ENCODE peak calls at places on chromosome 2, in six cellular contexts. G is K562, Q is spleen, J is H1, O is SK-N-MC, T is breast epithelium. M is an unnamed sample.

GRCh38 chr2:25809646-25810045 is 68.6 kb downstream of the ASXL2 start:
- DNase-seq in G (no peak), Q (no peak), J (no peak), O (no peak), T (no peak), M (no peak)

GRCh38 chr2:150528861-150529801 is 41.7 kb upstream of the RND3 start:
- DNase-seq in G (no peak), Q (no peak), J (no peak), O (peak; percentile 44), T (no peak), M (no peak)

GRCh38 chr2:71608441-71608840 is 155.1 kb downstream of the DYSF start:
- DNase-seq in G (no peak), Q (peak; percentile 34), J (no peak), O (no peak), T (peak; percentile 13), M (no peak)

GRCh38 chr2:88170472-88170892 is 336 bp downstream of the THNSL2 start:
- DNase-seq in G (no peak), Q (peak; percentile 77), J (no peak), O (no peak), T (no peak), M (peak; percentile 91)

GRCh38 chr2:167275066-167275465 is 386.8 kb downstream of the XIRP2 start:
- DNase-seq in G (no peak), Q (no peak), J (peak; percentile 67), O (no peak), T (no peak), M (no peak)

GRCh38 chr2:232588680-232589585 is 38.4 kb downstream of the EIF4E2 start:
- DNase-seq in G (no peak), Q (no peak), J (no peak), O (no peak), T (peak; percentile 67), M (no peak)

GRCh38 chr2:237790353-237790752 is 8.2 kb upstream of the RBM44 start:
- DNase-seq in G (no peak), Q (no peak), J (no peak), O (no peak), T (no peak), M (peak; percentile 50)

GRCh38 chr2:142865924-142866323 is 11.5 kb upstream of the KYNU start:
- DNase-seq in G (no peak), Q (no peak), J (no peak), O (no peak), T (no peak), M (no peak)

GRCh38 chr2:1973636-1974035 is 229.3 kb upstream of the PXDN start:
- DNase-seq in G (no peak), Q (no peak), J (no peak), O (no peak), T (no peak), M (no peak)

GRCh38 chr2:236209535-236209934 is 41.3 kb upstream of the GBX2 start:
- DNase-seq in G (no peak), Q (no peak), J (no peak), O (no peak), T (no peak), M (no peak)

GRCh38 chr2:203928849-203929248 is 7.7 kb upstream of the ICOS start:
- DNase-seq in G (no peak), Q (no peak), J (no peak), O (peak; percentile 6), T (no peak), M (no peak)
- TF ChIP-seq POLR2AphosphoS5 in G (no peak), Q (no peak), J (no peak), O (no peak), T (no peak), M (no peak)

GRCh38 chr2:7010376-7010775 is 93.2 kb downstream of the RNF144A start:
- DNase-seq in G (no peak), Q (no peak), J (no peak), O (no peak), T (no peak), M (no peak)
- H3K27ac ChIP-seq in G (no peak overlapping the region), Q (no peak overlapping the region), J (no peak overlapping the region), O (no peak overlapping the region), T (peak overlapping the region; percentile 85), M (peak overlapping the region; percentile 77)

GRCh38 chr2:233690444-233690843 is 2.2 kb upstream of the UGT1A6 start:
- DNase-seq in G (no peak), Q (no peak), J (no peak), O (no peak), T (no peak), M (no peak)

GRCh38 chr2:233691443-233692433 is 952 bp upstream of the UGT1A6 start:
- DNase-seq in G (no peak), Q (no peak), J (no peak), O (no peak), T (peak; percentile 25), M (no peak)

GRCh38 chr2:233689031-233689430 is 3.7 kb upstream of the UGT1A6 start:
- DNase-seq in G (no peak), Q (no peak), J (no peak), O (no peak), T (no peak), M (no peak)

GRCh38 chr2:233688341-233688740 is 4.3 kb upstream of the UGT1A6 start:
- DNase-seq in G (no peak), Q (no peak), J (no peak), O (no peak), T (no peak), M (no peak)

DNA sequence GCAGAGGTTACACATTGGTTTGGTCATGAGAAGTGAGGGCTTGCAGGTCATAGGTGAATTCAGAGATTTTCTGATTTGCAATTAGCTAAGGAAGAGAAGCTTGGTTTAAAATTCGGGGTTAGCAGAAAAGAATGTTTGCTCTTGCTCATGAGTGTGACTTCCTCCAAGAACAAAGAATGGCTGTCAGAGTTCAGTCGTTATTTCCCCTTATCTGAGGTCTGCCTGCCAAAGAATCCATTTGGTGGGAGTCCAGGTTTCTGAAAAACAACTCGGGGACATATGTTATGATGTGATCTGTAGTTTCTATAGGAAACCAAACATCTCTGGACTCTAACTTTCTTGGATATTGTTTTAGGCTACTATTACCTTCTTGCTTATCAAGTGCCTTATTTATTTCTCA is 3.2 kb upstream of the UGT1A6 start:
- DNase-seq in G (no peak), Q (no peak), J (no peak), O (no peak), T (no peak), M (no peak)
- H3K9me3 ChIP-seq in G (no peaks in the 10 kb centered on the region), Q (no peaks in the 10 kb centered on the region), J (peaks cover 2% of the 10 kb centered on the region), O (no peaks in the 10 kb centered on the region), T (no peaks in the 10 kb centered on the region), M (no peaks in the 10 kb centered on the region)

GRCh38 chr2:219548990-219549389 is 5.2 kb downstream of the TMEM198 start:
- DNase-seq in G (no peak), Q (no peak), J (no peak), O (no peak), T (no peak), M (no peak)
- TF ChIP-seq POLR2AphosphoS5 in G (no peak), Q (no peak), J (no peak), O (no peak), T (no peak), M (no peak)

GRCh38 chr2:218785103-218785502 is 3.2 kb downstream of the CYP27A1 start:
- DNase-seq in G (no peak), Q (no peak), J (no peak), O (no peak), T (no peak), M (no peak)

GRCh38 chr2:218783612-218784169 is 1.7 kb downstream of the CYP27A1 start:
- DNase-seq in G (no peak), Q (no peak), J (no peak), O (no peak), T (no peak), M (no peak)

GRCh38 chr2:218786133-218786532 is 4.2 kb downstream of the CYP27A1 start:
- DNase-seq in G (no peak), Q (no peak), J (no peak), O (no peak), T (no peak), M (no peak)

DNA sequence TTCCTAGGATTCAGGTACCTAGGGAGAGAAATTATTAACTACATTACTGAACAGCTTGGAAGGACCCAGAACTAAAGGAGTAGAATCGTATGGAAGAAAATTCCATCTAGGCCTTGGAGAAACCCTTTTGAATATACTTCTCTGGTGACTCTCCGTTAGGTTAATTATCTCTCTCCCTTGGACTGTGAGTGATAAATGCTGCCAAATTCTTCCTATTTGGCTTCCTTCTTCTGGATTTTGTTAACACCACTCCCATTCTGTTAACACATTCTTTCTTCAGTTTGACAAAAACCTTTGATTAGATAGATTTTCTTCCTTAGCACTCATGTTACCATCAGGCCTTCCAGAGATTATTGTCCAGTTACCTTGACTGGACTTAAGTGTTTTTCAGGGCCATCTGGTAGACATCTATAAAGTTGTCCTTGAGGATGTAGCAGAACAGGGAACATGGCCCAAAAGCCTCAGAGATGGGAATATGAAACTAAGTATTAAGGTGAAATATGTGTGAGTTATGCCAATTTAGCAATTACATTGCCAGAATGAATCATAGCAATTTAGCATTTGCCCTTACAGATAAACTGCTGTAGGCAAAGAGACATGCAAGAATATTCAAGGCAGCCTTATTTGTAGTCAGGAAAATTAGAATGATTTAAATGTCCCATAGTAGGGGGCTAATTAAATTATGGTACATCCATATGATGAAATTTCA is 6.7 kb downstream of the CYP27A1 start:
- DNase-seq in G (no peak), Q (no peak), J (no peak), O (no peak), T (no peak), M (no peak)
- H3K27ac ChIP-seq in G (no peak overlapping the region), Q (no peak overlapping the region), J (no peak overlapping the region), O (no peak overlapping the region), T (peak overlapping the region; percentile 29), M (no peak overlapping the region)

GRCh38 chr2:123518387-123518786 is 506.7 kb upstream of the CNTNAP5 start:
- DNase-seq in G (no peak), Q (no peak), J (no peak), O (no peak), T (no peak), M (no peak)

GRCh38 chr2:123521868-123522267 is 503.2 kb upstream of the CNTNAP5 start:
- DNase-seq in G (no peak), Q (no peak), J (no peak), O (no peak), T (no peak), M (no peak)
- H3K9me3 ChIP-seq in G (no peaks in the 10 kb centered on the region), Q (peaks cover 37% of the 10 kb centered on the region), J (peaks cover 5% of the 10 kb centered on the region), O (peaks cover 3% of the 10 kb centered on the region), T (no peaks in the 10 kb centered on the region), M (no peaks in the 10 kb centered on the region)

DNA sequence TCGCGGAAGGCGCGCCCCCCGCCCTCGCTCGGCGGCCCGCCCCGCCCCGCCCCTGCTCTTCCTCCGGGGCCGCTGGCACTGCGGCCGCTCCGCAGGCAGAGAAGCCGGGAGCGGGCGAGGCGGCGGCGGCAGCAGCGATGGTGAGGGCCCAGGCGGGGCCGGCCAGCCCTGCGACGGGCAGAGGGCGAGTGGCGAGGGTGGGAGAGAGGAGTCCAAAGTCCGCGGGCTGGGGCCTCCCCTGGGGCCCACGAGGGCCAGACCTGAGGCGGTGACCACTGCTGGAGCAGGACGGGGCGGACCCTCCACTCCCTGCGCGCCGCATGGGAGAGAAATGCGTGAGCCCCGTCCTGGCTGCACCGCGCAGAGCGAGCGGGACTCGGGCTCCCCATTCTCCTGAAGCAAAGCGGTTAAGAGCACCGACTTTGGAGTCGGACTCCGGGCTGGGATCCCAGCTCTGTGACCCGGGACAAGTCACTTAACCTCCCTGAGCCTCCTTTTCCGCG is at the start of gene VAMP5:
- DNase-seq in G (no peak), Q (peak; percentile 90), J (no peak), O (no peak), T (no peak), M (no peak)
- TF ChIP-seq POLR2AphosphoS5 in G (no peak), Q (peak; percentile 79), J (no peak), O (no peak), T (no peak), M (peak; percentile 64)

M was measured in esophagus muscularis mucosa.